ENCODE peak calls at places on chromosomes 3 and 15, in nine cellular contexts. One of them, this sample, is unnamed.

GRCh38 chr3:124887177-124887995 is at the start of gene ITGB5:
- DNase-seq in NCI-H774: no peak
- DNase-seq in hippocampal formation: peak
- DNase-seq in B cell: peak
- DNase-seq in HEK293T: peak
- DNase-seq in neural crest cell: peak
- DNase-seq in cerebellar cortex: peak
- DNase-seq in fibroblast of the aortic adventitia: peak
- DNase-seq in activated CD4-positive, CD25-positive, alpha-beta regulatory T cell: no peak
- DNase-seq in this sample: peak

GRCh38 chr3:36679384-36680200 is 84.8 kb downstream of the DCLK3 start:
- DNase-seq in NCI-H774: no peak
- DNase-seq in hippocampal formation: no peak
- DNase-seq in B cell: no peak
- DNase-seq in HEK293T: no peak
- DNase-seq in neural crest cell: no peak
- DNase-seq in cerebellar cortex: no peak
- DNase-seq in fibroblast of the aortic adventitia: peak
- DNase-seq in activated CD4-positive, CD25-positive, alpha-beta regulatory T cell: no peak
- DNase-seq in this sample: no peak

GRCh38 chr3:193885832-193886231 is 250.1 kb upstream of the HES1 start:
- DNase-seq in NCI-H774: no peak
- DNase-seq in hippocampal formation: no peak
- DNase-seq in B cell: no peak
- DNase-seq in HEK293T: no peak
- DNase-seq in neural crest cell: no peak
- DNase-seq in cerebellar cortex: peak
- DNase-seq in fibroblast of the aortic adventitia: no peak
- DNase-seq in activated CD4-positive, CD25-positive, alpha-beta regulatory T cell: no peak
- DNase-seq in this sample: no peak

GRCh38 chr15:59169337-59169736 is 37.3 kb upstream of the LDHAL6B start:
- DNase-seq in NCI-H774: no peak
- DNase-seq in hippocampal formation: no peak
- DNase-seq in B cell: no peak
- DNase-seq in HEK293T: no peak
- DNase-seq in neural crest cell: no peak
- DNase-seq in cerebellar cortex: no peak
- DNase-seq in fibroblast of the aortic adventitia: peak
- DNase-seq in activated CD4-positive, CD25-positive, alpha-beta regulatory T cell: no peak
- DNase-seq in this sample: no peak

GRCh38 chr15:77527831-77528231 is 104.9 kb downstream of the LINGO1 start:
- DNase-seq in NCI-H774: no peak
- DNase-seq in hippocampal formation: no peak
- DNase-seq in B cell: no peak
- DNase-seq in HEK293T: no peak
- DNase-seq in neural crest cell: no peak
- DNase-seq in cerebellar cortex: no peak
- DNase-seq in fibroblast of the aortic adventitia: no peak
- DNase-seq in activated CD4-positive, CD25-positive, alpha-beta regulatory T cell: no peak
- DNase-seq in this sample: no peak

GRCh38 chr3:65597952-65598413 is 440.7 kb downstream of the MAGI1 start:
- DNase-seq in NCI-H774: no peak
- DNase-seq in hippocampal formation: no peak
- DNase-seq in B cell: no peak
- DNase-seq in HEK293T: no peak
- DNase-seq in neural crest cell: peak
- DNase-seq in cerebellar cortex: peak
- DNase-seq in fibroblast of the aortic adventitia: no peak
- DNase-seq in activated CD4-positive, CD25-positive, alpha-beta regulatory T cell: no peak
- DNase-seq in this sample: no peak

GRCh38 chr3:16399473-16399872 is 114.0 kb downstream of the RFTN1 start:
- DNase-seq in NCI-H774: no peak
- DNase-seq in hippocampal formation: no peak
- DNase-seq in B cell: no peak
- DNase-seq in HEK293T: peak
- DNase-seq in neural crest cell: no peak
- DNase-seq in cerebellar cortex: peak
- DNase-seq in fibroblast of the aortic adventitia: peak
- DNase-seq in activated CD4-positive, CD25-positive, alpha-beta regulatory T cell: no peak
- DNase-seq in this sample: peak

GRCh38 chr3:69948246-69948862 is 51.2 kb upstream of the SAMMSON start:
- DNase-seq in NCI-H774: no peak
- DNase-seq in hippocampal formation: no peak
- DNase-seq in B cell: no peak
- DNase-seq in HEK293T: peak
- DNase-seq in neural crest cell: no peak
- DNase-seq in cerebellar cortex: peak
- DNase-seq in fibroblast of the aortic adventitia: peak
- DNase-seq in activated CD4-positive, CD25-positive, alpha-beta regulatory T cell: no peak
- DNase-seq in this sample: peak

GRCh38 chr15:52407374-52407773 is 111.8 kb upstream of the MYO5C start:
- DNase-seq in NCI-H774: no peak
- DNase-seq in hippocampal formation: no peak
- DNase-seq in B cell: no peak
- DNase-seq in HEK293T: no peak
- DNase-seq in neural crest cell: no peak
- DNase-seq in cerebellar cortex: no peak
- DNase-seq in fibroblast of the aortic adventitia: no peak
- DNase-seq in activated CD4-positive, CD25-positive, alpha-beta regulatory T cell: no peak
- DNase-seq in this sample: no peak

GRCh38 chr3:81214626-81215025 is 546.8 kb downstream of the GBE1 start:
- DNase-seq in NCI-H774: no peak
- DNase-seq in hippocampal formation: no peak
- DNase-seq in B cell: no peak
- DNase-seq in HEK293T: no peak
- DNase-seq in neural crest cell: no peak
- DNase-seq in cerebellar cortex: no peak
- DNase-seq in fibroblast of the aortic adventitia: no peak
- DNase-seq in activated CD4-positive, CD25-positive, alpha-beta regulatory T cell: no peak
- DNase-seq in this sample: no peak

This sample was measured in cardiac muscle cell.